ENCODE peak calls at places on chromosomes 1 and 21, in ten cellular contexts. One of them, this sample, is unnamed.

GRCh38 chr1:219794085-219794743 is 134.1 kb downstream of the SLC30A10 start:
- DNase-seq in C1 segment of cervical spinal cord: no peak
- DNase-seq in effector memory CD8-positive, alpha-beta T cell: no peak
- DNase-seq in progenitor cell of endocrine pancreas: no peak
- DNase-seq in stimulated activated CD8-positive, alpha-beta memory T cell treated with anti-CD3 and anti-CD28 coated beads, Interleukin-4, amount 100 ng/mL, for 1 hour: no peak
- DNase-seq in CD4-positive, alpha-beta T cell: no peak
- DNase-seq in GM20000: no peak
- DNase-seq in NCI-H345: no peak
- DNase-seq in SJSA1: no peak
- DNase-seq in GM23248: no peak
- DNase-seq in this sample: no peak

GRCh38 chr1:43351421-43352350 is 7.1 kb upstream of the CDC20 start:
- DNase-seq in stimulated activated CD8-positive, alpha-beta memory T cell treated with anti-CD3 and anti-CD28 coated beads, Interleukin-4, amount 100 ng/mL, for 1 hour: no peak
- DNase-seq in SJSA1: no peak
- DNase-seq in progenitor cell of endocrine pancreas: no peak
- DNase-seq in effector memory CD8-positive, alpha-beta T cell: no peak
- DNase-seq in GM23248: no peak
- DNase-seq in C1 segment of cervical spinal cord: no peak
- DNase-seq in NCI-H345: no peak
- DNase-seq in GM20000: no peak
- DNase-seq in CD4-positive, alpha-beta T cell: no peak
- DNase-seq in this sample: no peak

GRCh38 chr1:8858888-8859706 is 19.4 kb downstream of the ENO1 start:
- DNase-seq in stimulated activated CD8-positive, alpha-beta memory T cell treated with anti-CD3 and anti-CD28 coated beads, Interleukin-4, amount 100 ng/mL, for 1 hour: peak
- DNase-seq in progenitor cell of endocrine pancreas: no peak
- DNase-seq in GM23248: peak
- DNase-seq in C1 segment of cervical spinal cord: no peak
- DNase-seq in CD4-positive, alpha-beta T cell: peak
- DNase-seq in effector memory CD8-positive, alpha-beta T cell: peak
- DNase-seq in GM20000: no peak
- DNase-seq in SJSA1: peak
- DNase-seq in NCI-H345: peak
- DNase-seq in this sample: peak

GRCh38 chr1:56992318-56993136 is 26.7 kb upstream of the C8B start:
- DNase-seq in progenitor cell of endocrine pancreas: no peak
- DNase-seq in effector memory CD8-positive, alpha-beta T cell: no peak
- DNase-seq in CD4-positive, alpha-beta T cell: no peak
- DNase-seq in C1 segment of cervical spinal cord: no peak
- DNase-seq in GM23248: no peak
- DNase-seq in NCI-H345: no peak
- DNase-seq in GM20000: no peak
- DNase-seq in stimulated activated CD8-positive, alpha-beta memory T cell treated with anti-CD3 and anti-CD28 coated beads, Interleukin-4, amount 100 ng/mL, for 1 hour: no peak
- DNase-seq in SJSA1: no peak
- DNase-seq in this sample: no peak

GRCh38 chr21:34726627-34727337 is 58.0 kb downstream of the CLIC6 start:
- DNase-seq in stimulated activated CD8-positive, alpha-beta memory T cell treated with anti-CD3 and anti-CD28 coated beads, Interleukin-4, amount 100 ng/mL, for 1 hour: no peak
- DNase-seq in NCI-H345: no peak
- DNase-seq in GM23248: peak
- DNase-seq in effector memory CD8-positive, alpha-beta T cell: no peak
- DNase-seq in SJSA1: no peak
- DNase-seq in GM20000: no peak
- DNase-seq in C1 segment of cervical spinal cord: no peak
- DNase-seq in CD4-positive, alpha-beta T cell: no peak
- DNase-seq in progenitor cell of endocrine pancreas: no peak
- DNase-seq in this sample: no peak

GRCh38 chr1:209490013-209490412 is 93.5 kb upstream of the CAMK1G start:
- DNase-seq in effector memory CD8-positive, alpha-beta T cell: no peak
- DNase-seq in C1 segment of cervical spinal cord: no peak
- DNase-seq in SJSA1: no peak
- DNase-seq in NCI-H345: no peak
- DNase-seq in GM20000: no peak
- DNase-seq in stimulated activated CD8-positive, alpha-beta memory T cell treated with anti-CD3 and anti-CD28 coated beads, Interleukin-4, amount 100 ng/mL, for 1 hour: no peak
- DNase-seq in GM23248: peak
- DNase-seq in progenitor cell of endocrine pancreas: no peak
- DNase-seq in CD4-positive, alpha-beta T cell: no peak
- DNase-seq in this sample: no peak

GRCh38 chr21:43911935-43912487 is 47.0 kb downstream of the AGPAT3 start:
- DNase-seq in GM20000: no peak
- DNase-seq in GM23248: no peak
- DNase-seq in SJSA1: no peak
- DNase-seq in effector memory CD8-positive, alpha-beta T cell: no peak
- DNase-seq in stimulated activated CD8-positive, alpha-beta memory T cell treated with anti-CD3 and anti-CD28 coated beads, Interleukin-4, amount 100 ng/mL, for 1 hour: no peak
- DNase-seq in NCI-H345: no peak
- DNase-seq in progenitor cell of endocrine pancreas: no peak
- DNase-seq in C1 segment of cervical spinal cord: no peak
- DNase-seq in CD4-positive, alpha-beta T cell: no peak
- DNase-seq in this sample: no peak

GRCh38 chr1:198934901-198935301 is 296.1 kb downstream of the PTPRC start:
- DNase-seq in progenitor cell of endocrine pancreas: no peak
- DNase-seq in GM23248: peak
- DNase-seq in effector memory CD8-positive, alpha-beta T cell: peak
- DNase-seq in C1 segment of cervical spinal cord: no peak
- DNase-seq in GM20000: no peak
- DNase-seq in stimulated activated CD8-positive, alpha-beta memory T cell treated with anti-CD3 and anti-CD28 coated beads, Interleukin-4, amount 100 ng/mL, for 1 hour: peak
- DNase-seq in NCI-H345: peak
- DNase-seq in CD4-positive, alpha-beta T cell: peak
- DNase-seq in SJSA1: no peak
- DNase-seq in this sample: no peak

GRCh38 chr1:15410223-15410883 is 665 bp downstream of the EFHD2 start:
- DNase-seq in NCI-H345: no peak
- DNase-seq in SJSA1: no peak
- DNase-seq in GM20000: no peak
- DNase-seq in effector memory CD8-positive, alpha-beta T cell: no peak
- DNase-seq in CD4-positive, alpha-beta T cell: no peak
- DNase-seq in GM23248: peak
- DNase-seq in stimulated activated CD8-positive, alpha-beta memory T cell treated with anti-CD3 and anti-CD28 coated beads, Interleukin-4, amount 100 ng/mL, for 1 hour: no peak
- DNase-seq in C1 segment of cervical spinal cord: no peak
- DNase-seq in progenitor cell of endocrine pancreas: no peak
- DNase-seq in this sample: no peak

GRCh38 chr1:41321277-41321676 is 40.0 kb upstream of the FOXO6 start:
- DNase-seq in stimulated activated CD8-positive, alpha-beta memory T cell treated with anti-CD3 and anti-CD28 coated beads, Interleukin-4, amount 100 ng/mL, for 1 hour: no peak
- DNase-seq in progenitor cell of endocrine pancreas: no peak
- DNase-seq in GM23248: no peak
- DNase-seq in NCI-H345: no peak
- DNase-seq in CD4-positive, alpha-beta T cell: no peak
- DNase-seq in C1 segment of cervical spinal cord: no peak
- DNase-seq in GM20000: no peak
- DNase-seq in effector memory CD8-positive, alpha-beta T cell: no peak
- DNase-seq in SJSA1: no peak
- DNase-seq in this sample: no peak

GRCh38 chr1:168977618-168978017 is 128.9 kb upstream of the ATP1B1 start:
- DNase-seq in progenitor cell of endocrine pancreas: no peak
- DNase-seq in GM23248: no peak
- DNase-seq in SJSA1: no peak
- DNase-seq in NCI-H345: no peak
- DNase-seq in GM20000: no peak
- DNase-seq in effector memory CD8-positive, alpha-beta T cell: no peak
- DNase-seq in stimulated activated CD8-positive, alpha-beta memory T cell treated with anti-CD3 and anti-CD28 coated beads, Interleukin-4, amount 100 ng/mL, for 1 hour: no peak
- DNase-seq in C1 segment of cervical spinal cord: no peak
- DNase-seq in CD4-positive, alpha-beta T cell: no peak
- DNase-seq in this sample: no peak

GRCh38 chr21:44866780-44867179 is 6.7 kb downstream of the PTTG1IP start:
- DNase-seq in SJSA1: peak
- DNase-seq in GM23248: peak
- DNase-seq in CD4-positive, alpha-beta T cell: no peak
- DNase-seq in GM20000: no peak
- DNase-seq in progenitor cell of endocrine pancreas: no peak
- DNase-seq in effector memory CD8-positive, alpha-beta T cell: no peak
- DNase-seq in C1 segment of cervical spinal cord: no peak
- DNase-seq in NCI-H345: peak
- DNase-seq in stimulated activated CD8-positive, alpha-beta memory T cell treated with anti-CD3 and anti-CD28 coated beads, Interleukin-4, amount 100 ng/mL, for 1 hour: no peak
- DNase-seq in this sample: no peak

GRCh38 chr1:229271448-229272120 is 673 bp downstream of the RAB4A start:
- DNase-seq in SJSA1: peak
- DNase-seq in effector memory CD8-positive, alpha-beta T cell: no peak
- DNase-seq in CD4-positive, alpha-beta T cell: no peak
- DNase-seq in progenitor cell of endocrine pancreas: no peak
- DNase-seq in stimulated activated CD8-positive, alpha-beta memory T cell treated with anti-CD3 and anti-CD28 coated beads, Interleukin-4, amount 100 ng/mL, for 1 hour: no peak
- DNase-seq in GM20000: no peak
- DNase-seq in NCI-H345: peak
- DNase-seq in GM23248: peak
- DNase-seq in C1 segment of cervical spinal cord: no peak
- DNase-seq in this sample: no peak

GRCh38 chr1:40307186-40307585 is 9.9 kb downstream of the COL9A2 start:
- DNase-seq in progenitor cell of endocrine pancreas: no peak
- DNase-seq in C1 segment of cervical spinal cord: no peak
- DNase-seq in effector memory CD8-positive, alpha-beta T cell: no peak
- DNase-seq in SJSA1: no peak
- DNase-seq in GM23248: no peak
- DNase-seq in CD4-positive, alpha-beta T cell: no peak
- DNase-seq in NCI-H345: no peak
- DNase-seq in stimulated activated CD8-positive, alpha-beta memory T cell treated with anti-CD3 and anti-CD28 coated beads, Interleukin-4, amount 100 ng/mL, for 1 hour: no peak
- DNase-seq in GM20000: no peak
- DNase-seq in this sample: no peak